ENCODE peak calls at places on chromosomes 7 and 10, in ten cellular contexts. U, V, K, C, H, T, B, Z, N and W are unnamed samples.
A peak's percentile ranks its signal among the peaks of the same experiment; 100 is the strongest.

GRCh38 chr10:88463811-88464210 is 119.3 kb downstream of the RNLS start:
- DNase-seq in U (no peak), V (no peak), K (no peak), C (no peak), H (no peak), T (no peak), B (no peak), Z (no peak), N (no peak), W (no peak)

GRCh38 chr10:5411941-5412276 is 448 bp upstream of the NET1 start:
- DNase-seq in U (no peak), V (no peak), K (no peak), C (no peak), H (no peak), T (no peak), B (no peak), Z (no peak), N (no peak), W (no peak)

GRCh38 chr10:7406712-7407333 is 4.0 kb downstream of the SFMBT2 start:
- DNase-seq in U (no peak), V (no peak), K (peak; percentile 43), C (no peak), H (no peak), T (peak; percentile 12), B (peak; percentile 23), Z (no peak), N (no peak), W (no peak)

GRCh38 chr10:99296605-99297004 is 32.6 kb upstream of the CNNM1 start:
- DNase-seq in U (no peak), V (no peak), K (no peak), C (no peak), H (no peak), T (no peak), B (no peak), Z (no peak), N (no peak), W (no peak)

GRCh38 chr7:78149787-78150186 is 351.2 kb downstream of the PHTF2 start:
- DNase-seq in U (no peak), V (no peak), K (no peak), C (no peak), H (no peak), T (no peak), B (no peak), Z (no peak), N (no peak), W (no peak)

GRCh38 chr10:89100680-89101079 is 106.4 kb downstream of the CH25H start:
- DNase-seq in U (no peak), V (no peak), K (no peak), C (no peak), H (no peak), T (no peak), B (no peak), Z (no peak), N (no peak), W (no peak)

GRCh38 chr10:79604294-79604693 is 6.4 kb upstream of the SFTPA1 start:
- DNase-seq in U (no peak), V (no peak), K (no peak), C (no peak), H (no peak), T (no peak), B (no peak), Z (no peak), N (no peak), W (no peak)

GRCh38 chr7:192035-192649 is at the start of gene FAM20C:
- DNase-seq in U (no peak), V (peak; percentile 87), K (peak; percentile 77), C (peak; percentile 77), H (peak; percentile 91), T (peak; percentile 88), B (peak; percentile 77), Z (peak; percentile 90), N (peak; percentile 87), W (peak; percentile 85)

GRCh38 chr7:27186450-27187157 is 1.6 kb upstream of the HOXA11 start:
- DNase-seq in U (no peak), V (no peak), K (peak; percentile 42), C (no peak), H (no peak), T (no peak), B (no peak), Z (no peak), N (no peak), W (no peak)

GRCh38 chr10:114394531-114394930 is 9.8 kb downstream of the AFAP1L2 start:
- DNase-seq in U (no peak), V (no peak), K (no peak), C (no peak), H (no peak), T (no peak), B (no peak), Z (no peak), N (no peak), W (no peak)

GRCh38 chr10:3357729-3358128 is 185.1 kb upstream of the PITRM1 start:
- DNase-seq in U (no peak), V (no peak), K (no peak), C (no peak), H (no peak), T (no peak), B (no peak), Z (no peak), N (no peak), W (no peak)

GRCh38 chr7:30761214-30762156 is 9.6 kb downstream of the INMT start:
- DNase-seq in U (no peak), V (no peak), K (no peak), C (no peak), H (no peak), T (no peak), B (no peak), Z (no peak), N (no peak), W (no peak)

GRCh38 chr10:118958984-118959916 is 70.3 kb upstream of the NANOS1 start:
- DNase-seq in U (peak; percentile 40), V (peak; percentile 53), K (peak; percentile 37), C (peak; percentile 45), H (no peak), T (peak; percentile 62), B (no peak), Z (peak; percentile 63), N (no peak), W (no peak)

DNA sequence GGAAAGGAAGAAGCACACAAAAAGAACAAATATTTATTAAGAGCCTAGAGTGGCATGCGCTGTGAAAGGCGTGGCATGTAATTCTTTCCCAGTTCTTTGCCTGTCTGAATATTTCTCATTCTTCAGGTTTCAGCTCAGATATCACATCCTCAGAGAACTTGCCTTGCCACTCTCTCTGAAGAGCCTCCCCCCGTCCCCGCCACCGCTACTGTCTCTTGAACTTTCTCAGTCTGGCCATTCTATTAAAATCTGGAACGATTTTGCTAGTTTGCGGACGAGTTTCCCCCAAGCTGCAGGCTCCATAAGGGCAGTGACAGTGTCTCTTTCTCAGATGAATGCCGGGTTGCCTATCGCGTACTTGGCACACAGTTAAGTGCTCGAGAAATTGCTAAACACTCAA is 795 bp upstream of the PLEKHA1 start:
- DNase-seq in U (no peak), V (no peak), K (peak; percentile 27), C (no peak), H (peak; percentile 19), T (peak; percentile 27), B (no peak), Z (no peak), N (peak; percentile 29), W (no peak)
- H3K27ac ChIP-seq in U (no peak overlapping the region), V (peak overlapping the region; percentile 79), K (peak overlapping the region; percentile 97), C (peak overlapping the region; percentile 91), H (peak overlapping the region; percentile 3), T (peak overlapping the region; percentile 99), B (no peak overlapping the region), Z (peak overlapping the region; percentile 97), N (peak overlapping the region; percentile 98), W (peak overlapping the region; percentile 95)

GRCh38 chr7:124930173-124930623 is 573 bp upstream of the POT1 start:
- DNase-seq in U (no peak), V (no peak), K (no peak), C (no peak), H (no peak), T (no peak), B (no peak), Z (no peak), N (no peak), W (no peak)
- H3K27ac ChIP-seq in U (peak overlapping the region; percentile 49), V (peak overlapping the region; percentile 85), K (peak overlapping the region; percentile 81), C (peak overlapping the region; percentile 86), H (peak overlapping the region; percentile 69), T (peak overlapping the region; percentile 83), B (peak overlapping the region; percentile 65), Z (peak overlapping the region; percentile 84), N (peak overlapping the region; percentile 74), W (peak overlapping the region; percentile 93)

GRCh38 chr7:131501930-131502685 is 54.3 kb downstream of the PODXL start:
- DNase-seq in U (no peak), V (no peak), K (no peak), C (no peak), H (no peak), T (no peak), B (no peak), Z (no peak), N (no peak), W (no peak)

GRCh38 chr7:131501422-131501821 is 55.0 kb downstream of the PODXL start:
- DNase-seq in U (no peak), V (no peak), K (no peak), C (no peak), H (no peak), T (no peak), B (no peak), Z (no peak), N (no peak), W (no peak)

GRCh38 chr7:131499801-131500200 is 56.6 kb downstream of the PODXL start:
- DNase-seq in U (no peak), V (no peak), K (no peak), C (no peak), H (no peak), T (no peak), B (no peak), Z (no peak), N (no peak), W (no peak)

GRCh38 chr7:131498237-131498885 is 58.1 kb downstream of the PODXL start:
- DNase-seq in U (no peak), V (no peak), K (no peak), C (no peak), H (no peak), T (no peak), B (no peak), Z (no peak), N (no peak), W (no peak)

DNA sequence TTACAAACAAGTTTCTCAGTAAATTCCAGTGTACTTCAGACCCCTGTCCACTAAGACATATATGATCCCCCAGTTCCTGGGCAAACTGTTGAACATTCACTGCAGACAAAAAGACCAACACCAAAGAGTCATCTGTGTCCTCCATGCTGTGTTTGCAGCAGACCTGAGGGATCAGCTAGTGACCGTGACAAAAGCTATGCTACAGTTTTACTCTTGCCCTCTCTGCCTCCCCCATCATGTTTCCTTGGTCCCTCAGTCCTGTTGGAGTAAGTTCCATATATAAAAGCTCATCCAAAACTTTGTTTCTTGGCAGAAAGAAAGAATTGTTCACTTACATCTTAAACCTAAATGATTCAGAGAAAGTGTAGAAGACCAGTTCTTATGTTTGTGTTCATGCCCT is 56.1 kb downstream of the PODXL start:
- DNase-seq in U (no peak), V (no peak), K (no peak), C (no peak), H (no peak), T (no peak), B (no peak), Z (no peak), N (no peak), W (no peak)
- H3K27ac ChIP-seq in U (no peak overlapping the region), V (no peak overlapping the region), K (no peak overlapping the region), C (no peak overlapping the region), H (peak overlapping the region; percentile 59), T (no peak overlapping the region), B (peak overlapping the region; percentile 0), Z (no peak overlapping the region), N (no peak overlapping the region), W (no peak overlapping the region)

DNA sequence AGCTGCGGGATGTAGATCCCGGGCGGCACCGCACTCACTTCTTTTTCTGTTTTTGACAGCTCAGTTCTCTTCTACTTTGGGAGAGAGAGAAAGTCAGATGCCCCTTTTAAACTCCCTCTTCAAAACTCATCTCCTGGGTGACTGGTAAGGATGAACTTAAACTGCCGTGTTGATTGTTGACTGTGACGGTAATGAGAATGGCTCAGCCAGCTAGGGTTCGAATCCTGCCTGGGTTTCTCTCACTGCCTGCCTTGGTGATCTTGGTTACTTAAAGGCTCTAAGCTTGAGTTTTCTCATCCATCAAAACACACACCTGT is 684 bp downstream of the CCDC126 start:
- DNase-seq in U (no peak), V (no peak), K (no peak), C (no peak), H (no peak), T (no peak), B (no peak), Z (no peak), N (no peak), W (no peak)
- H3K27ac ChIP-seq in U (peak overlapping the region; percentile 55), V (peak overlapping the region; percentile 94), K (peak overlapping the region; percentile 96), C (peak overlapping the region; percentile 100), H (peak overlapping the region; percentile 91), T (peak overlapping the region; percentile 98), B (peak overlapping the region; percentile 91), Z (peak overlapping the region; percentile 97), N (peak overlapping the region; percentile 94), W (peak overlapping the region; percentile 83)